ENCODE peak calls at places on chromosomes 6 and 20, in ten cellular contexts. K is tibial nerve; F is ureter; G is 8988T; M is effector CD8-positive, alpha-beta T cell; J is ELR; Q is progenitor cell of endocrine pancreas; P is fibroblast of lung; Z is endodermal cell; N is AG08396. O is an unnamed sample.

GRCh38 chr6:3659748-3660147 is 91.8 kb downstream of the PXDC1 start:
- DNase-seq in K (no peak), F (no peak), G (no peak), M (no peak), J (no peak), Q (no peak), P (no peak), Z (no peak), N (no peak), O (no peak)

GRCh38 chr6:34491091-34491430 is 25.2 kb downstream of the PACSIN1 start:
- DNase-seq in K (no peak), F (no peak), G (no peak), M (no peak), J (no peak), Q (no peak), P (peak; percentile 53), Z (peak; percentile 63), N (no peak), O (no peak)

GRCh38 chr6:32763417-32763816 is at the start of gene HLA-DQB2:
- DNase-seq in K (no peak), F (no peak), G (no peak), M (no peak), J (no peak), Q (no peak), P (no peak), Z (no peak), N (peak; percentile 11), O (no peak)

GRCh38 chr6:135657207-135657606 is 159.7 kb upstream of the AHI1 start:
- DNase-seq in K (no peak), F (no peak), G (no peak), M (no peak), J (no peak), Q (no peak), P (no peak), Z (no peak), N (no peak), O (no peak)

GRCh38 chr20:46305331-46305972 is 2.8 kb downstream of the CDH22 start:
- DNase-seq in K (no peak), F (no peak), G (no peak), M (no peak), J (no peak), Q (no peak), P (no peak), Z (no peak), N (no peak), O (no peak)

GRCh38 chr20:31720486-31721407 is 1.9 kb downstream of the BCL2L1 start:
- DNase-seq in K (no peak), F (no peak), G (no peak), M (no peak), J (peak; percentile 32), Q (no peak), P (no peak), Z (peak; percentile 73), N (no peak), O (no peak)

GRCh38 chr6:147508073-147508870 is at the start of gene SAMD5:
- DNase-seq in K (no peak), F (peak; percentile 49), G (peak; percentile 84), M (no peak), J (peak; percentile 80), Q (peak; percentile 53), P (peak; percentile 75), Z (peak; percentile 89), N (peak; percentile 88), O (peak; percentile 70)

GRCh38 chr6:30363459-30363858 is 18.5 kb downstream of the RPP21 start:
- DNase-seq in K (no peak), F (no peak), G (no peak), M (no peak), J (no peak), Q (no peak), P (no peak), Z (no peak), N (no peak), O (no peak)

GRCh38 chr6:39927159-39927558 is 7.1 kb downstream of the MOCS1 start:
- DNase-seq in K (no peak), F (no peak), G (peak; percentile 74), M (no peak), J (peak; percentile 81), Q (no peak), P (peak; percentile 63), Z (no peak), N (peak; percentile 31), O (no peak)

GRCh38 chr6:26056583-26057350 is 30.5 kb upstream of the HFE start:
- DNase-seq in K (no peak), F (no peak), G (no peak), M (no peak), J (peak; percentile 47), Q (no peak), P (peak; percentile 14), Z (peak; percentile 68), N (peak; percentile 17), O (peak; percentile 69)

GRCh38 chr6:113690255-113690956 is 166.7 kb upstream of the MARCKS start:
- DNase-seq in K (no peak), F (no peak), G (no peak), M (no peak), J (peak; percentile 89), Q (no peak), P (peak; percentile 95), Z (no peak), N (peak; percentile 60), O (no peak)

GRCh38 chr6:170234419-170234818 is 56.5 kb downstream of the DLL1 start:
- DNase-seq in K (no peak), F (no peak), G (no peak), M (no peak), J (no peak), Q (no peak), P (no peak), Z (no peak), N (no peak), O (no peak)

GRCh38 chr6:106508836-106509235 is 120.5 kb downstream of the RTN4IP1 start:
- DNase-seq in K (no peak), F (no peak), G (no peak), M (no peak), J (no peak), Q (no peak), P (peak; percentile 31), Z (no peak), N (no peak), O (no peak)

GRCh38 chr6:151107897-151108427 is 131.8 kb upstream of the AKAP12 start:
- DNase-seq in K (no peak), F (no peak), G (no peak), M (no peak), J (no peak), Q (no peak), P (no peak), Z (no peak), N (no peak), O (no peak)

GRCh38 chr6:159729598-159729997 is 2.3 kb downstream of the WTAP start:
- DNase-seq in K (no peak), F (no peak), G (no peak), M (no peak), J (peak; percentile 13), Q (no peak), P (peak; percentile 26), Z (no peak), N (no peak), O (no peak)

GRCh38 chr20:34322267-34323105 is 19.3 kb upstream of the AHCY start:
- DNase-seq in K (no peak), F (no peak), G (no peak), M (no peak), J (no peak), Q (no peak), P (no peak), Z (no peak), N (no peak), O (no peak)

GRCh38 chr20:59175861-59176260 is 12.2 kb downstream of the ZNF831 start:
- DNase-seq in K (no peak), F (no peak), G (no peak), M (no peak), J (no peak), Q (no peak), P (no peak), Z (no peak), N (no peak), O (no peak)